ENCODE peak calls at places on chromosomes 5 and 9, in nine cellular contexts. V is AG09309, Z is left ventricle myocardium inferior, E is astrocyte of the cerebellum, F is GM13977, D is dorsolateral prefrontal cortex, C is sigmoid colon, Q is AG10803, U is HFFc6. B is an unnamed sample.

GRCh38 chr5:37836173-37837100 is 3.4 kb downstream of the GDNF start:
- DNase-seq in Q (peak), D (no peak), C (no peak), V (no peak), E (no peak), U (peak), Z (peak), F (peak), B (no peak)

GRCh38 chr5:72320022-72320898 is at the start of the genes MRPS27 and PTCD2:
- DNase-seq in F (peak), C (peak), Z (peak), U (peak), Q (peak), D (peak), E (peak), V (peak), B (peak)

GRCh38 chr5:180142824-180143610 is 66.0 kb downstream of the RASGEF1C start:
- DNase-seq in D (no peak), Z (no peak), E (no peak), U (no peak), Q (no peak), F (no peak), C (peak), V (no peak), B (no peak)

GRCh38 chr5:147226512-147226911 is 8.3 kb upstream of the STK32A start:
- DNase-seq in Z (no peak), E (no peak), V (no peak), D (no peak), U (no peak), F (no peak), C (no peak), Q (no peak), B (peak)

GRCh38 chr5:169861433-169861832 is 118.9 kb downstream of the INSYN2B start:
- DNase-seq in F (no peak), V (no peak), Z (no peak), D (no peak), E (no peak), U (no peak), Q (no peak), C (no peak), B (no peak)

GRCh38 chr9:106310782-106311181 is 552.2 kb upstream of the ZNF462 start:
- DNase-seq in V (no peak), Z (no peak), D (no peak), Q (no peak), F (no peak), E (no peak), C (no peak), U (no peak), B (no peak)

GRCh38 chr5:168881427-168882149 is 302.4 kb upstream of the PANK3 start:
- DNase-seq in E (no peak), F (no peak), U (no peak), D (no peak), Z (no peak), V (no peak), Q (no peak), C (no peak), B (no peak)

GRCh38 chr5:82586597-82586996 is 308.4 kb upstream of the RPS23 start:
- DNase-seq in Q (no peak), U (no peak), V (no peak), D (no peak), C (no peak), F (no peak), Z (no peak), E (no peak), B (no peak)

GRCh38 chr5:150487199-150488061 is 20.5 kb upstream of the NDST1 start:
- DNase-seq in U (no peak), Q (peak), Z (peak), C (no peak), V (no peak), F (peak), D (peak), E (no peak), B (no peak)

GRCh38 chr9:73143606-73144328 is 7.9 kb upstream of the ANXA1 start:
- DNase-seq in C (no peak), F (no peak), Z (no peak), V (peak), E (peak), U (peak), Q (peak), D (no peak), B (no peak)

GRCh38 chr9:92600742-92601261 is 65.0 kb upstream of the ECM2 start:
- DNase-seq in Q (peak), V (no peak), D (no peak), E (peak), C (no peak), F (no peak), Z (no peak), U (peak), B (no peak)

GRCh38 chr9:130499804-130500263 is 55.1 kb downstream of the ASS1 start:
- DNase-seq in Z (no peak), C (no peak), Q (no peak), F (no peak), D (no peak), V (no peak), E (no peak), U (no peak), B (no peak)

GRCh38 chr5:177426566-177427210 is at the start of gene GRK6:
- DNase-seq in U (no peak), V (no peak), Q (no peak), Z (peak), F (peak), E (no peak), D (no peak), C (peak), B (peak)

DNA sequence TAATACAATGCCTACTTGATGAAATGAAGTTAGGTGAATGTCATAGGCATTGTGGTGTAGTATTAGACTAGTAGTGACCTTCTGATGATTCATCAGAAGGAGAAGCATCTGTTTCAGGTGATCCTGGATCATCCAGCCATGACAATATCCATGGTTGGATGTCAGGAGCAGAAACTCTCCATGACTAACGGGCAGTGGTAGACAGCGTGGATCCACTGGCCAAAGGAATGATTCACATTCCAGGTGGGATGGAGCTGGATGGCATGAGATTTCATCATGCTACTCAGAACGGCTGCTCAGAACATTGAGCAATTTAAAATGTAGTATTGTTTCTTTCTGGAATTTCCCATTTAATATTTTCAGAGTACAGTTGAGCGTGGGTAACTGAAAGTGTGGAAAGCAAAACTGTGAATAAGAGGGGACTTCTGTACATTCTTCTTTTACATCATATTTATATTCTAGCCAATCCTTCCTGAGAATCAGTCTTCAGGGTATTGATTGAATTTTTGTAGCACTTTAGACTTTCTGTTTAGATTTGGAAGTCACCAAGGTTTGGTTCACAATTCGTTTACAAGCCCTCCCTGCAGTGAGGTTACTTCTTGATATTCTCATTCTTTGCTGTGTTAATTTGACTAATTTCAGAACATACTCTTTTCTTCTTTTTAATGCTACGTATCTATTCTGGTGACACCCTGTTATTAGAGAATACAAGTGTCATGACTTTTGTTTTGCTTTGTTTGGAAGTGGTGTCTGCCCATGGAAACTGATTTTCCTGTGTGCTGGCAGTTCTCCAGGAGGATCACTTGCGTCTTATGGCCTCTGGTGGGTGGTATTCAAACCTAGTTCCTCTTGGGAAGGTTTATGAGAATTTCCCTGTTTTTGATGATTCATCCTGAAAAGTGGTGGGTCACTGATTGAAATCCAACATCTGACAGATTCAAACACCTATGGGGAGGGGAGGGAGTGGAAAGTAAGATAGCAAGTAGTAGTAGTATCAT is 12.2 kb upstream of the CLINT1 start:
- DNase-seq in U (peak), C (no peak), E (no peak), V (peak), F (peak), D (no peak), Q (peak), Z (no peak), B (no peak)
- TF ChIP-seq CTCF in U (no peak), C (no peak), E (no peak), V (peak), F (no peak), D (no peak), Q (peak), Z (no peak), B (peak)

DNA sequence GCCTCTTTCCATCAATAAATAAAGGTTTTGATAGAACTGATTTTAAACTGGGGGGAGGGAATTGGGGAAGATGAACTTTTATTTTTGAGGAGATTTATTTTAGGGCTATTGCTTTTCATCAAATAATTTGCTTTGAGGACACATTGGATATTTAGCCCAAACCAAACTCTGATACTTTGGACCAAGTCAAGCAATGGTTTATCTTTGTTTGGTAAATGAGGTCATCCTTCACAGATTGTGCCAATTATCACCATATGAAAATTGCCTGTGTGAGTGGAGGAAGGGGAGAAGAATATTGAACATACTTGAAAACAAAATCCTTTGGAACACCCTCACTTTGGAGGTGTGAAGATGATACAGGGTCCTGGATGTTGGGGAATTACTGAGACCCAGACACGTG is 176.9 kb upstream of the CD180 start:
- DNase-seq in C (no peak), D (no peak), E (no peak), F (no peak), Z (no peak), U (no peak), V (no peak), Q (no peak), B (no peak)
- TF ChIP-seq CTCF in C (no peak), D (no peak), E (no peak), F (no peak), Z (no peak), U (no peak), V (no peak), Q (no peak), B (no peak)

DNA sequence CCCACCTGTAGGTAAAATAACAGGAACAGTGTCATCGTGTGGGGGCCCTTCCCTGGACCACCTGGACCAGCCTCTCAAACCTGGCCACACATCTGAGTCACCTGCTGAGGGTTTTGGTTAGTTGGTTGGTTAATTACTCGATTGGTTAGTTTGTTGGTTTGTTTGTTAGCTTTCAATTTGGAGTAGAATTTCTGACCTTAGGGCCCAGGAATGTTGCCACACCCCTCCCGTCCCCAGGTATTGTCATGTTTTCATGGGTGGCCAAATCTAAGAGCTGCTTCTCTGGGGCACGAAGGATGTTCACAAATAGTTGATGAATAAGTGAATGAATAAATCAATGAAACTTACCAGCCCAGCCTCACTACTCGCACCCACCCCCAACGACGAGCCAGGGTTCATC is 21.9 kb downstream of the NTNG2 start:
- DNase-seq in V (no peak), E (no peak), C (no peak), Q (no peak), Z (no peak), D (no peak), U (no peak), F (no peak), B (no peak)
- TF ChIP-seq CTCF in V (no peak), E (no peak), C (no peak), Q (no peak), Z (no peak), D (no peak), U (no peak), F (no peak), B (no peak)

GRCh38 chr5:123639244-123639643 is 127.3 kb downstream of the CSNK1G3 start:
- DNase-seq in E (no peak), D (no peak), U (no peak), Q (no peak), V (no peak), Z (no peak), C (no peak), F (no peak), B (no peak)
- TF ChIP-seq CTCF in E (no peak), D (no peak), U (no peak), Q (no peak), V (no peak), Z (no peak), C (no peak), F (no peak), B (no peak)

DNA sequence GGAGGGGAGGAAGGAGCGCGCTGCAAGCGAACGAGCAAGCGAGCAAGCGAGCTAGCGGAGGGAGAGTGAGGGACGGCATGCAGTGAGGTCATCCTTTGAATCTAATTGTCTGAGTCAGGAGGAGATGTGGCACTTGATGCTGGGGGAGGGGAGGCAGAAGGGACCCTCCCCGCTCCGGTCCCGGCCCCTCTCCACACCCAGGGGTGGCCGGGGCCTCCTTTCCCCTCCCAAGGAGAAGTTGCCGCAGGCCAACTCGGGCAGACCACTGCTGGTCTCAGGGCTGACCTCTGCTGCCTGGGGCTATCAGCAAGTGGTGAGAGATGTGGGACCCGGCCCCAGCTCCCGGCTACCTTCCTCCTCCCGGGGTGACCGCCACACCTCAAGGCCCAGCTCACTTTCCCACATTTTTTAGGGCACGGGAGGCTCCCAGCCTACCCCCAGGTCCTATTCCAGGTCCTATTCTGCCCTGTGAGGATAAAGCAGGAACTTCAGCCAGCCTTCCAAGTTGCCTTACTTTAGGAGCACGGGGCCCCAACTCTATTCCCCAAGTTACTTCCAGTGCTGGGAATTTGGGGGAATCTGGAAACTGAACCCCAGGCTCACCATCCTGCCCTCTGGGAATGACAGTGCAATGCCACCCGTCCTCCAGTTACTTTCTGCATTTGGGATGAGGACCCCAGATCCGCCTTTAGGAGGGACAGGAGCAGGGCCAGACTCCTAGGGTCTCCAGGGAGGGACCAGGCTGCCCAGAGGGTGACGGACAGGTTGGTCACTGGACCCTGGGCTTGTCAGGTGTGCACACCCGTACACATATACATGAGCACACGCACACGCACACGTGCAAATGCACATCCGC is 11.1 kb downstream of the CNTFR start:
- DNase-seq in C (no peak), D (no peak), Q (peak), U (no peak), E (peak), F (no peak), V (peak), Z (no peak), B (no peak)
- TF ChIP-seq CTCF in C (no peak), D (no peak), Q (no peak), U (no peak), E (no peak), F (no peak), V (no peak), Z (no peak), B (no peak)